ENCODE peak calls at places on chromosomes 6 and 20, in ten cellular contexts. H, Z, K, X, O, V, W, N, S and C are unnamed samples.

GRCh38 chr6:145743325-145743724 is 8.0 kb upstream of the EPM2A start:
- DNase-seq in H (no peak), Z (no peak), K (no peak), X (no peak), O (no peak), V (no peak), W (no peak), N (no peak), S (no peak), C (no peak)

GRCh38 chr20:3045042-3045815 is 623 bp upstream of the MRPS26 start:
- DNase-seq in H (peak), Z (no peak), K (no peak), X (peak), O (peak), V (peak), W (no peak), N (peak), S (peak), C (peak)

GRCh38 chr6:11770546-11771466 is 7.8 kb downstream of the ADTRP start:
- DNase-seq in H (peak), Z (no peak), K (peak), X (no peak), O (peak), V (peak), W (peak), N (peak), S (peak), C (no peak)

GRCh38 chr20:12597491-12597890 is 411.3 kb upstream of the SPTLC3 start:
- DNase-seq in H (no peak), Z (no peak), K (no peak), X (no peak), O (no peak), V (no peak), W (no peak), N (no peak), S (no peak), C (no peak)

GRCh38 chr6:109358204-109358603 is 24.1 kb downstream of the CD164 start:
- DNase-seq in H (no peak), Z (no peak), K (no peak), X (no peak), O (no peak), V (no peak), W (no peak), N (no peak), S (no peak), C (no peak)

GRCh38 chr6:79031821-79032590 is 46.0 kb downstream of the PHIP start:
- DNase-seq in H (no peak), Z (no peak), K (no peak), X (no peak), O (no peak), V (no peak), W (no peak), N (no peak), S (peak), C (no peak)

GRCh38 chr6:120198033-120198432 is 848.5 kb upstream of the MAN1A1 start:
- DNase-seq in H (no peak), Z (no peak), K (peak), X (no peak), O (no peak), V (peak), W (no peak), N (no peak), S (peak), C (no peak)

GRCh38 chr6:49646130-49646824 is 9.6 kb upstream of the RHAG start:
- DNase-seq in H (no peak), Z (no peak), K (no peak), X (no peak), O (no peak), V (no peak), W (no peak), N (no peak), S (no peak), C (no peak)

GRCh38 chr6:90663873-90664272 is 77.0 kb upstream of the MAP3K7 start:
- DNase-seq in H (no peak), Z (no peak), K (no peak), X (no peak), O (no peak), V (peak), W (no peak), N (no peak), S (no peak), C (no peak)

GRCh38 chr20:51460569-51461265 is 81.8 kb downstream of the NFATC2 start:
- DNase-seq in H (no peak), Z (no peak), K (no peak), X (peak), O (no peak), V (no peak), W (no peak), N (no peak), S (no peak), C (no peak)

GRCh38 chr6:36386495-36387439 is 702 bp downstream of the ETV7 start:
- DNase-seq in H (no peak), Z (no peak), K (no peak), X (peak), O (peak), V (peak), W (peak), N (no peak), S (peak), C (no peak)

GRCh38 chr20:47795214-47795667 is 10.0 kb upstream of the SULF2 start:
- DNase-seq in H (no peak), Z (no peak), K (peak), X (no peak), O (no peak), V (peak), W (no peak), N (peak), S (peak), C (no peak)

GRCh38 chr6:3383525-3383924 is 73.3 kb downstream of the SLC22A23 start:
- DNase-seq in H (no peak), Z (no peak), K (peak), X (no peak), O (no peak), V (peak), W (no peak), N (no peak), S (peak), C (no peak)

GRCh38 chr6:1047926-1048595 is 263.8 kb upstream of the FOXQ1 start:
- DNase-seq in H (no peak), Z (no peak), K (no peak), X (no peak), O (no peak), V (no peak), W (no peak), N (no peak), S (peak), C (no peak)

GRCh38 chr6:43798688-43799444 is 28.9 kb downstream of the VEGFA start:
- DNase-seq in H (no peak), Z (no peak), K (peak), X (no peak), O (no peak), V (peak), W (no peak), N (peak), S (peak), C (no peak)

GRCh38 chr6:43796168-43796567 is 26.2 kb downstream of the VEGFA start:
- DNase-seq in H (no peak), Z (no peak), K (no peak), X (no peak), O (no peak), V (no peak), W (no peak), N (no peak), S (no peak), C (no peak)

GRCh38 chr6:43797919-43798318 is 27.9 kb downstream of the VEGFA start:
- DNase-seq in H (no peak), Z (no peak), K (no peak), X (no peak), O (no peak), V (no peak), W (no peak), N (no peak), S (no peak), C (no peak)

GRCh38 chr6:43799671-43800623 is 29.9 kb downstream of the VEGFA start:
- DNase-seq in H (no peak), Z (no peak), K (no peak), X (no peak), O (no peak), V (no peak), W (no peak), N (no peak), S (no peak), C (no peak)

GRCh38 chr6:43796910-43797890 is 27.2 kb downstream of the VEGFA start:
- DNase-seq in H (no peak), Z (no peak), K (no peak), X (no peak), O (no peak), V (no peak), W (no peak), N (no peak), S (no peak), C (no peak)
- TF ChIP-seq CTCF in H (no peak), Z (no peak), K (no peak), X (no peak), O (no peak), V (peak), W (no peak), N (no peak), S (no peak), C (no peak)

GRCh38 chr6:14316911-14317535 is 199.5 kb downstream of the CD83 start:
- DNase-seq in H (no peak), Z (no peak), K (no peak), X (no peak), O (peak), V (no peak), W (no peak), N (no peak), S (no peak), C (no peak)
- TF ChIP-seq CTCF in H (no peak), Z (no peak), K (no peak), X (no peak), O (no peak), V (no peak), W (no peak), N (no peak), S (peak), C (no peak)

GRCh38 chr20:62893700-62894099 is 32.1 kb upstream of the TCFL5 start:
- DNase-seq in H (no peak), Z (no peak), K (no peak), X (no peak), O (no peak), V (no peak), W (no peak), N (no peak), S (no peak), C (no peak)

GRCh38 chr20:62896526-62896925 is 29.8 kb downstream of the DIDO1 start:
- DNase-seq in H (no peak), Z (no peak), K (no peak), X (no peak), O (no peak), V (no peak), W (no peak), N (no peak), S (no peak), C (no peak)

GRCh38 chr20:62895539-62895938 is 30.8 kb downstream of the DIDO1 start:
- DNase-seq in H (no peak), Z (no peak), K (no peak), X (no peak), O (no peak), V (no peak), W (no peak), N (no peak), S (no peak), C (no peak)

GRCh38 chr20:62892348-62893304 is 31.0 kb upstream of the TCFL5 start:
- DNase-seq in H (no peak), Z (no peak), K (no peak), X (no peak), O (no peak), V (no peak), W (no peak), N (no peak), S (no peak), C (no peak)

GRCh38 chr20:62894261-62894660 is 32.0 kb downstream of the DIDO1 start:
- DNase-seq in H (no peak), Z (no peak), K (no peak), X (no peak), O (no peak), V (no peak), W (no peak), N (no peak), S (no peak), C (no peak)
- TF ChIP-seq CTCF in H (no peak), Z (no peak), K (no peak), X (no peak), O (no peak), V (no peak), W (no peak), N (no peak), S (no peak), C (no peak)

GRCh38 chr6:152462716-152463115 is 174.4 kb downstream of the SYNE1 start:
- DNase-seq in H (no peak), Z (no peak), K (no peak), X (no peak), O (no peak), V (no peak), W (no peak), N (no peak), S (peak), C (no peak)

GRCh38 chr6:152457949-152458624 is 179.1 kb downstream of the SYNE1 start:
- DNase-seq in H (no peak), Z (no peak), K (no peak), X (no peak), O (no peak), V (no peak), W (no peak), N (no peak), S (no peak), C (no peak)

GRCh38 chr6:152458648-152459047 is 178.5 kb downstream of the SYNE1 start:
- DNase-seq in H (no peak), Z (no peak), K (no peak), X (no peak), O (no peak), V (no peak), W (no peak), N (no peak), S (peak), C (no peak)

GRCh38 chr6:152461556-152461955 is 175.6 kb downstream of the SYNE1 start:
- DNase-seq in H (no peak), Z (no peak), K (no peak), X (no peak), O (no peak), V (peak), W (no peak), N (no peak), S (no peak), C (no peak)

DNA sequence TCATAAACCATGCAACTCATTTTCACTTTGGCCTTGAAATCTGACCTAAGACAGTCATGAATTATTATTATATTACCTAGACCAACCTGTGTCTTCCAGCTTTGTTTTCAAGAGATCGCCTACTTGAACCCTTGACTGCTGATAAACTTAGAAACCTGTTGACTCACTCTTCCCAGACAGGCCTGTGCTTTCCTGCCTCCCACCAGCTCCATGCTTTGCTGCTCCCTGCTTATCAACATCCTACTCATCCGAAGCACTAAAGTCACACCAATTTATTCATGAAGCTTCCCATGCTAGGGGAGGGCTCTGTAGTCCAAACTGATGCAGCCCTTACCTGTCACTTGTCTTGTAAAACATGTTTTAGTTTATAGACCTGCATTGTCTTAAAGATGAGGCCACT is 177.9 kb downstream of the SYNE1 start:
- DNase-seq in H (no peak), Z (no peak), K (no peak), X (no peak), O (no peak), V (no peak), W (no peak), N (no peak), S (no peak), C (no peak)
- TF ChIP-seq CTCF in H (no peak), Z (no peak), K (no peak), X (no peak), O (no peak), V (no peak), W (no peak), N (no peak), S (no peak), C (no peak)

DNA sequence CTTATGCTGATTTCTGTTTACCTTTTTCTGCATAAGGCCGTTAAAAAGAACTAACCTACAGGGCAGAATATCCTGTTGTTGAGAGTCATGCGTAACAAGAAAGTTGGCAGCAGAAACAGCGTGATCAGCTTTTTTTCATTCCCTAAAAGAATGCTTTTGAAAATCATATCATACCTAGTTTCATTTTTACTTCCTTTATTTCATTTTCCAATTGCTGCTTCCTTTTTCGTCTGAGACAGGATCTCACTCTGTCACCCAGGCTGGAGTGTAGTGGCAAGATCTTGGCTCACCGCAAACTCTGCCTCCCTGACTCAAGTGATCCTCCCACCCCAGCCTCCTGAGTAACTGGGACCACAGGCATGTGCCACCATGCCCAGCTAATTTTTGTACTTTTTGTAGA is 4.1 kb downstream of the CALHM6 start:
- DNase-seq in H (no peak), Z (no peak), K (no peak), X (no peak), O (no peak), V (no peak), W (no peak), N (no peak), S (no peak), C (no peak)
- TF ChIP-seq CTCF in H (no peak), Z (no peak), K (no peak), X (no peak), O (no peak), V (no peak), W (no peak), N (no peak), S (no peak), C (no peak)

GRCh38 chr6:84762941-84763396 is 1.4 kb downstream of the TBX18 start:
- DNase-seq in H (peak), Z (no peak), K (no peak), X (no peak), O (peak), V (no peak), W (no peak), N (peak), S (no peak), C (no peak)

GRCh38 chr6:84766118-84766683 is 1.8 kb upstream of the TBX18 start:
- DNase-seq in H (no peak), Z (no peak), K (no peak), X (no peak), O (peak), V (no peak), W (no peak), N (peak), S (peak), C (no peak)

GRCh38 chr6:84764332-84765049 is at the start of gene TBX18:
- DNase-seq in H (peak), Z (no peak), K (peak), X (no peak), O (peak), V (peak), W (peak), N (peak), S (peak), C (no peak)

GRCh38 chr6:84763397-84764331 is 734 bp downstream of the TBX18 start:
- DNase-seq in H (peak), Z (no peak), K (no peak), X (no peak), O (peak), V (peak), W (peak), N (peak), S (peak), C (no peak)

GRCh38 chr6:84762220-84762940 is 2.0 kb downstream of the TBX18 start:
- DNase-seq in H (peak), Z (no peak), K (no peak), X (no peak), O (peak), V (no peak), W (no peak), N (peak), S (peak), C (no peak)
- TF ChIP-seq CTCF in H (no peak), Z (no peak), K (peak), X (no peak), O (no peak), V (no peak), W (no peak), N (no peak), S (peak), C (no peak)

GRCh38 chr6:149961728-149962425 is 1.9 kb upstream of the ULBP1 start:
- DNase-seq in H (no peak), Z (no peak), K (no peak), X (no peak), O (no peak), V (peak), W (no peak), N (no peak), S (no peak), C (no peak)
- TF ChIP-seq CTCF in H (no peak), Z (peak), K (peak), X (no peak), O (peak), V (no peak), W (no peak), N (no peak), S (no peak), C (no peak)